ENCODE peak calls at places on chromosomes 3 and 15, in eight cellular contexts. A, J, D, F, N, Y, X and R are unnamed samples.

GRCh38 chr15:35427091-35427490 is 118.9 kb downstream of the DPH6 start:
- DNase-seq in A (peak; percentile 85), J (no peak), D (peak; percentile 66), F (no peak), N (no peak), Y (no peak), X (peak; percentile 44), R (no peak)

GRCh38 chr3:44330444-44330843 is 8.1 kb upstream of the TCAIM start:
- DNase-seq in A (no peak), J (no peak), D (no peak), F (no peak), N (no peak), Y (no peak), X (no peak), R (no peak)

GRCh38 chr3:76324101-76324500 is 538.8 kb upstream of the ZNF717 start:
- DNase-seq in A (no peak), J (no peak), D (no peak), F (no peak), N (no peak), Y (no peak), X (no peak), R (no peak)

GRCh38 chr15:52148409-52148808 is 35.8 kb upstream of the BCL2L10 start:
- DNase-seq in A (no peak), J (no peak), D (peak; percentile 15), F (no peak), N (no peak), Y (no peak), X (no peak), R (no peak)

GRCh38 chr3:196708467-196708866 is 3.6 kb downstream of the CEP19 start:
- DNase-seq in A (no peak), J (no peak), D (no peak), F (no peak), N (no peak), Y (no peak), X (no peak), R (no peak)

GRCh38 chr3:126370055-126370454 is 12.8 kb upstream of the KLF15 start:
- DNase-seq in A (no peak), J (no peak), D (no peak), F (no peak), N (no peak), Y (peak; percentile 13), X (no peak), R (no peak)

GRCh38 chr3:128439226-128439625 is 27.5 kb downstream of the DNAJB8 start:
- DNase-seq in A (no peak), J (no peak), D (peak; percentile 50), F (no peak), N (no peak), Y (no peak), X (peak; percentile 4), R (no peak)

GRCh38 chr3:113963879-113964278 is 16.1 kb downstream of the ZDHHC23 start:
- DNase-seq in A (no peak), J (no peak), D (no peak), F (no peak), N (no peak), Y (no peak), X (no peak), R (no peak)

GRCh38 chr3:122689587-122689986 is 8.9 kb downstream of the PARP14 start:
- DNase-seq in A (no peak), J (no peak), D (peak; percentile 39), F (no peak), N (no peak), Y (no peak), X (no peak), R (no peak)

GRCh38 chr15:38941399-38941953 is 376.9 kb upstream of the RASGRP1 start:
- DNase-seq in A (peak; percentile 30), J (peak; percentile 4), D (peak; percentile 34), F (no peak), N (peak; percentile 3), Y (no peak), X (no peak), R (no peak)

GRCh38 chr3:69761896-69762789 is 22.9 kb downstream of the MITF start:
- DNase-seq in A (peak; percentile 70), J (no peak), D (peak; percentile 82), F (no peak), N (no peak), Y (no peak), X (peak; percentile 91), R (peak; percentile 16)

GRCh38 chr3:142987707-142988106 is 13.7 kb upstream of the U2SURP start:
- DNase-seq in A (peak; percentile 53), J (no peak), D (peak; percentile 29), F (no peak), N (peak; percentile 51), Y (no peak), X (no peak), R (peak; percentile 64)

GRCh38 chr3:189947948-189948723 is 172.6 kb downstream of the P3H2 start:
- DNase-seq in A (peak; percentile 50), J (no peak), D (peak; percentile 62), F (no peak), N (peak; percentile 12), Y (no peak), X (no peak), R (peak; percentile 66)

GRCh38 chr15:49273734-49274318 is 103.8 kb downstream of the GALK2 start:
- DNase-seq in A (peak; percentile 5), J (no peak), D (peak; percentile 33), F (no peak), N (no peak), Y (no peak), X (no peak), R (no peak)

GRCh38 chr3:23501201-23501824 is 298.2 kb downstream of the UBE2E2 start:
- DNase-seq in A (no peak), J (no peak), D (peak; percentile 3), F (no peak), N (peak; percentile 33), Y (no peak), X (no peak), R (no peak)

GRCh38 chr3:30657914-30658313 is 51.5 kb downstream of the TGFBR2 start:
- DNase-seq in A (no peak), J (no peak), D (peak; percentile 50), F (no peak), N (no peak), Y (no peak), X (no peak), R (no peak)

GRCh38 chr15:40256642-40257235 is 17.9 kb downstream of the PAK6 start:
- DNase-seq in A (peak; percentile 66), J (no peak), D (peak; percentile 19), F (no peak), N (no peak), Y (peak; percentile 34), X (no peak), R (no peak)

GRCh38 chr3:123021388-123021787 is 6.2 kb downstream of the SEMA5B start:
- DNase-seq in A (peak; percentile 78), J (no peak), D (no peak), F (no peak), N (no peak), Y (no peak), X (no peak), R (no peak)

GRCh38 chr3:110618512-110619226 is 452.9 kb upstream of the NECTIN3 start:
- DNase-seq in A (peak; percentile 41), J (no peak), D (no peak), F (no peak), N (no peak), Y (no peak), X (no peak), R (no peak)

GRCh38 chr3:14650193-14650592 is 1.4 kb upstream of the CCDC174 start:
- DNase-seq in A (no peak), J (no peak), D (no peak), F (no peak), N (no peak), Y (no peak), X (no peak), R (no peak)
- H3K4me3 ChIP-seq in A (no peak overlapping the region), J (no peak overlapping the region), D (no peak overlapping the region), F (no peak overlapping the region), N (no peak overlapping the region), Y (no peak overlapping the region), X (no peak overlapping the region), R (no peak overlapping the region)

GRCh38 chr3:11060500-11061251 is 68.1 kb downstream of the SLC6A1 start:
- DNase-seq in A (peak; percentile 72), J (peak; percentile 39), D (peak; percentile 82), F (peak; percentile 69), N (peak; percentile 83), Y (peak; percentile 80), X (no peak), R (peak; percentile 33)
- H3K4me3 ChIP-seq in A (no peak overlapping the region), J (no peak overlapping the region), D (peak overlapping the region; percentile 56), F (no peak overlapping the region), N (peak overlapping the region; percentile 30), Y (no peak overlapping the region), X (no peak overlapping the region), R (no peak overlapping the region)

DNA sequence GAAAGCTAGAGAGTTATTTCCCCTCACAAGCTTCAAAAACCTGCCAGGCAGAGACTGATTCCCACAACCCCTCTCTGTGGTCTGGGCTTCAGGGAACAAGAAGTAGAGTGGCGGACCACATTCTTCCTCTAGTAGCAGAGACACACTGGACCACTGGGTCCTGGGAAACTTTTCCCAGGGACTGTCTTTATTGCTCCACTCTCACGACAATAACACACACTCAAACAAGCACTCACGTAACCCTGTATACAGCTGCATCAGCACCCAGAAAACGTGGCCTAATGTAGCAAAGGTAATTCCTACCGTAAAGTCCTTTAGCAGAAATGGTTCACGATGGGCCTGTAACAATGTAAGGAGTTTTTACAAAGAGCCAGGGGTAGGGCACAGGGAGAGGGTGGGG is 27.6 kb downstream of the CPOX start:
- DNase-seq in A (no peak), J (no peak), D (no peak), F (no peak), N (no peak), Y (no peak), X (no peak), R (peak; percentile 86)
- H3K4me3 ChIP-seq in A (no peak overlapping the region), J (no peak overlapping the region), D (no peak overlapping the region), F (no peak overlapping the region), N (no peak overlapping the region), Y (no peak overlapping the region), X (no peak overlapping the region), R (peak overlapping the region; percentile 45)

GRCh38 chr3:52535411-52536111 is 844 bp upstream of the UQCC5 start:
- DNase-seq in A (no peak), J (no peak), D (no peak), F (no peak), N (no peak), Y (no peak), X (no peak), R (no peak)
- H3K4me3 ChIP-seq in A (no peak overlapping the region), J (no peak overlapping the region), D (peak overlapping the region; percentile 71), F (no peak overlapping the region), N (no peak overlapping the region), Y (no peak overlapping the region), X (no peak overlapping the region), R (peak overlapping the region; percentile 47)

GRCh38 chr3:185786956-185787877 is 37.6 kb downstream of the IGF2BP2 start:
- DNase-seq in A (no peak), J (no peak), D (no peak), F (no peak), N (no peak), Y (no peak), X (no peak), R (no peak)

GRCh38 chr3:185788292-185788691 is 36.5 kb downstream of the IGF2BP2 start:
- DNase-seq in A (no peak), J (no peak), D (no peak), F (no peak), N (no peak), Y (no peak), X (no peak), R (no peak)

GRCh38 chr3:185792955-185793354 is 31.9 kb downstream of the IGF2BP2 start:
- DNase-seq in A (no peak), J (no peak), D (no peak), F (no peak), N (no peak), Y (no peak), X (no peak), R (no peak)

GRCh38 chr3:185789134-185789533 is 35.7 kb downstream of the IGF2BP2 start:
- DNase-seq in A (peak; percentile 68), J (no peak), D (no peak), F (no peak), N (no peak), Y (no peak), X (no peak), R (no peak)

GRCh38 chr3:185789891-185790830 is 34.7 kb downstream of the IGF2BP2 start:
- DNase-seq in A (no peak), J (no peak), D (peak; percentile 23), F (no peak), N (no peak), Y (no peak), X (no peak), R (no peak)
- H3K4me3 ChIP-seq in A (no peak overlapping the region), J (no peak overlapping the region), D (no peak overlapping the region), F (no peak overlapping the region), N (no peak overlapping the region), Y (no peak overlapping the region), X (no peak overlapping the region), R (no peak overlapping the region)